ENCODE peak calls at places on chromosomes 2 and 18, in four cellular contexts. E is heart left ventricle, W is A549, F is cardiac muscle cell. J is an unnamed sample.
A peak's percentile ranks its signal among the peaks of the same experiment; 100 is the strongest.

GRCh38 chr2:71928734-71929481 is 218.8 kb downstream of the CYP26B1 start:
- DNase-seq in E (no peak), W (no peak), F (no peak), J (no peak)

GRCh38 chr2:13260401-13260800 is 543.7 kb downstream of the TRIB2 start:
- DNase-seq in F (peak; percentile 43), E (no peak), W (no peak), J (no peak)

GRCh38 chr2:25420820-25421237 is 79.1 kb upstream of the DNMT3A start:
- DNase-seq in E (no peak), W (no peak), F (no peak), J (peak; percentile 74)

GRCh38 chr2:206408323-206409320 is 34.7 kb upstream of the ADAM23 start:
- DNase-seq in W (no peak), F (no peak), E (no peak), J (no peak)

GRCh38 chr2:7203056-7203467 is 285.9 kb downstream of the RNF144A start:
- DNase-seq in W (peak; percentile 71), E (no peak), F (peak; percentile 77), J (peak; percentile 78)

GRCh38 chr2:24482972-24483300 is 8.1 kb upstream of the NCOA1 start:
- DNase-seq in W (no peak), F (no peak), E (no peak), J (no peak)

GRCh38 chr2:48279347-48279746 is 250.6 kb upstream of the STON1 start:
- DNase-seq in E (no peak), W (no peak), F (no peak), J (no peak)

GRCh38 chr2:96868555-96869280 is 1.2 kb downstream of the SEMA4C start:
- DNase-seq in F (peak; percentile 90), W (peak; percentile 87), E (peak; percentile 93), J (peak; percentile 81)

GRCh38 chr2:153105829-153106578 is 372.6 kb downstream of the RPRM start:
- DNase-seq in W (peak; percentile 1), F (no peak), E (no peak), J (no peak)

GRCh38 chr18:8607776-8608682 is 1.2 kb upstream of the RAB12 start:
- DNase-seq in W (no peak), F (no peak), E (no peak), J (peak; percentile 56)

GRCh38 chr18:39959839-39960238 is 1995.2 kb upstream of the PIK3C3 start:
- DNase-seq in E (no peak), F (no peak), W (no peak), J (no peak)

GRCh38 chr2:238415036-238415764 is 11.5 kb upstream of the ASB1 start:
- DNase-seq in E (no peak), F (no peak), W (no peak), J (peak; percentile 54)

GRCh38 chr2:207163053-207163814 is 2.5 kb downstream of the KLF7 start:
- DNase-seq in F (no peak), E (peak; percentile 48), W (peak; percentile 91), J (no peak)

GRCh38 chr2:13193900-13194299 is 477.2 kb downstream of the TRIB2 start:
- DNase-seq in W (peak; percentile 22), E (no peak), F (peak; percentile 24), J (peak; percentile 80)

GRCh38 chr18:36127866-36128845 is 984 bp downstream of the SLC39A6 start:
- DNase-seq in F (peak; percentile 52), W (peak; percentile 1), E (no peak), J (no peak)

GRCh38 chr2:240551809-240552208 is 6.0 kb downstream of the ANKMY1 start:
- DNase-seq in F (no peak), W (no peak), E (no peak), J (no peak)

GRCh38 chr2:175807031-175807873 is 194.8 kb downstream of the LNPK start:
- DNase-seq in F (peak; percentile 13), E (no peak), W (no peak), J (no peak)

GRCh38 chr18:36328916-36329315 is 31.4 kb downstream of the FHOD3 start:
- DNase-seq in E (no peak), F (no peak), W (no peak), J (no peak)

GRCh38 chr2:80086831-80087230 is 217.7 kb downstream of the LRRTM1 start:
- DNase-seq in W (no peak), E (no peak), F (peak; percentile 6), J (no peak)

GRCh38 chr2:238240761-238241711 is 1.2 kb upstream of the HES6 start:
- DNase-seq in W (no peak), E (peak; percentile 78), F (peak; percentile 86), J (peak; percentile 74)

GRCh38 chr18:51273435-51273834 is 76.0 kb upstream of the MEX3C start:
- DNase-seq in F (peak; percentile 56), W (no peak), E (no peak), J (no peak)

GRCh38 chr2:86414996-86415395 is 26.2 kb upstream of the KDM3A start:
- DNase-seq in F (no peak), E (no peak), W (no peak), J (no peak)

GRCh38 chr18:79964330-79965118 is at the start of gene HSBP1L1:
- DNase-seq in E (peak; percentile 74), W (peak; percentile 58), F (peak; percentile 88), J (peak; percentile 84)

GRCh38 chr2:237097911-237098702 is 12.4 kb downstream of the COPS8 start:
- DNase-seq in W (peak; percentile 42), E (no peak), F (no peak), J (no peak)

GRCh38 chr2:224986479-224986878 is 55.8 kb downstream of the DOCK10 start:
- DNase-seq in F (no peak), W (no peak), E (no peak), J (no peak)

GRCh38 chr2:224983719-224984388 is 58.4 kb downstream of the DOCK10 start:
- DNase-seq in E (no peak), F (no peak), W (no peak), J (no peak)

GRCh38 chr2:224984641-224985040 is 57.6 kb downstream of the DOCK10 start:
- DNase-seq in F (no peak), E (no peak), W (no peak), J (no peak)

GRCh38 chr2:224982226-224982625 is 60.0 kb downstream of the DOCK10 start:
- DNase-seq in W (no peak), F (no peak), E (no peak), J (no peak)

GRCh38 chr2:224982910-224983688 is 59.2 kb downstream of the DOCK10 start:
- DNase-seq in E (no peak), W (no peak), F (no peak), J (no peak)
- H3K4me3 ChIP-seq in E (no peak overlapping the region), W (no peak overlapping the region), F (no peak overlapping the region), J (no peak overlapping the region)

GRCh38 chr2:143284087-143284675 is 155.0 kb downstream of the ARHGAP15 start:
- DNase-seq in E (no peak), W (peak; percentile 51), F (peak; percentile 72), J (peak; percentile 84)

GRCh38 chr2:143279672-143280071 is 150.5 kb downstream of the ARHGAP15 start:
- DNase-seq in E (no peak), W (no peak), F (no peak), J (no peak)

GRCh38 chr2:143280097-143280757 is 151.0 kb downstream of the ARHGAP15 start:
- DNase-seq in F (no peak), W (no peak), E (no peak), J (no peak)

GRCh38 chr2:143282684-143283083 is 153.5 kb downstream of the ARHGAP15 start:
- DNase-seq in E (no peak), F (no peak), W (no peak), J (peak; percentile 72)
- H3K9me3 ChIP-seq in E (no peaks in the 10 kb centered on the region), F (no peaks in the 10 kb centered on the region), W (no peaks in the 10 kb centered on the region), J (no peaks in the 10 kb centered on the region)

DNA sequence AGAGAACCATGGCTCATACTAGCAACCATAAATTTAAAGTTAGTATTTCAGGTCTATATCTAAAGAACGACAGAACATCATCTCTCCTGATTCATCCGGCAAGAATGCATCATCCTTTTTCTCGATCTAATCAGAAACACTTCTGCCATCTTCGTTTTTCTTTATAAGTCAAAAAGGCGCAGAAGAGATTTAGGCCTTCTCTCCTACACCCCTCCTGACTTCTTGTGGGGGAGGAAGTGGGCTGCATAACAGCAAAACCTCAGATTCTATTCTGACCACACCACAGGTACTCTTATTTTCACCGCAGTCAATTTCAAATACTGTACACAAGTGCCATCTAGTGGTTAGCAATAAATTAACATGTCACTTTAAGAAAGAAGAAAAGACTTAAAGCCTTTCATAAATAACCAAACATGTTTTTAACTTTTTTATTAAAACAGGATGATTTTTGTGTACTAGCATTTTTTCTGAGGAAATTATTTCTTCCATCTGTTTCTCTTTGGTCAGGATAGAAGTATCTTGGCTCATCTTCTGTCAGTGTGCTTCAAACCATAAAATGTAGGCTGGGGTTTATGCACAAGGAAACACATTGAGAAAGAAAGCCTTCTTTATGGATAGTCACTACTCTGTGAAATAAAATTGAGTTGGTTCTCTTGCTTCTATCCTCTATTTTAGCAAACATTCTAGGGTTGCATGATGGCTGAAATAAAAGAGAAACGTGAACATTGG is 48.3 kb upstream of the PIK3C3 start:
- DNase-seq in W (peak; percentile 18), E (no peak), F (peak; percentile 54), J (peak; percentile 76)
- H3K4me3 ChIP-seq in W (no peak overlapping the region), E (no peak overlapping the region), F (no peak overlapping the region), J (no peak overlapping the region)

DNA sequence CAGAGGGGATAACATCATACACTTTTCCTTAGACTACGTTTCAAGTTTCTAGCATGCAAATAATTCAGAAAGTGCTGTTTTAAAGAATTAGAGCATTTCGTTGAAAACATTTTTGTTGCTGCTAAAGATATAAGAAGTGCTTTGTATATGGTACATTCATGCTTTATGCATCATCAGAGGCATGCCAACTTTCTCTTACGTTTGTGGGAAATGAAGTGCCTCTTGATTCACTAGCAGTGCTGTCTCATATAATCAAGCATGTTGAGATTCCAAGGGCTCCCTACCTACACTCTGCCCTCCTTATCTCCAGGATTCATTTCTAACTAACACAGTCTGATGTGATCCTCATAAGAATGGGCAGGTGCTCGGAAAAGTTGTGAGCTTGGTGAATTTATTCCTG is 748.6 kb upstream of the DDX18 start:
- DNase-seq in E (no peak), W (no peak), F (no peak), J (no peak)
- H3K9me3 ChIP-seq in E (no peaks in the 10 kb centered on the region), W (no peaks in the 10 kb centered on the region), F (no peaks in the 10 kb centered on the region), J (no peaks in the 10 kb centered on the region)